ENCODE peak calls at places on chromosomes 1 and 21, in four cellular contexts. L is activated gamma-delta T cell, K is NCI-H748 treated with DMSO at 0.1 percent for 48 hours, F is GM23248. E is an unnamed sample.

GRCh38 chr21:20647603-20648002 is 350.6 kb upstream of the NCAM2 start:
- DNase-seq in L (no peak), K (no peak), F (no peak), E (peak)

GRCh38 chr1:31868862-31869261 is 53.0 kb upstream of the SPOCD1 start:
- DNase-seq in L (no peak), K (no peak), F (no peak), E (no peak)

GRCh38 chr1:47797555-47797954 is 199.6 kb downstream of the TRABD2B start:
- DNase-seq in L (no peak), K (peak), F (no peak), E (no peak)

GRCh38 chr1:93769767-93770166 is 88.1 kb upstream of the BCAR3 start:
- DNase-seq in L (no peak), K (no peak), F (no peak), E (no peak)

GRCh38 chr1:202586018-202586821 is 124.0 kb downstream of the SYT2 start:
- DNase-seq in L (no peak), K (no peak), F (peak), E (peak)

GRCh38 chr1:32623775-32624174 is 26.6 kb downstream of the ZBTB8OS start:
- DNase-seq in L (no peak), K (no peak), F (no peak), E (no peak)

GRCh38 chr1:222171005-222171404 is 376.9 kb downstream of the HHIPL2 start:
- DNase-seq in L (no peak), K (no peak), F (peak), E (peak)

GRCh38 chr21:10425856-10426255 is 95.5 kb upstream of the TPTE start:
- DNase-seq in L (no peak), K (no peak), F (no peak), E (no peak)

GRCh38 chr1:54971317-54971791 is 9.1 kb upstream of the TMEM61 start:
- DNase-seq in L (no peak), K (no peak), F (peak), E (peak)

GRCh38 chr1:185244015-185244747 is 72.9 kb downstream of the IVNS1ABP start:
- DNase-seq in L (no peak), K (no peak), F (peak), E (peak)

GRCh38 chr1:197224160-197224559 is 43.9 kb upstream of the CRB1 start:
- DNase-seq in L (no peak), K (no peak), F (peak), E (peak)

GRCh38 chr1:97806336-97806735 is 114.5 kb downstream of the DPYD start:
- DNase-seq in L (no peak), K (no peak), F (peak), E (no peak)

GRCh38 chr1:31580891-31581603 is 4.7 kb downstream of the TINAGL1 start:
- DNase-seq in L (no peak), K (no peak), F (no peak), E (no peak)